ENCODE peak calls at places on chromosomes 12 and 14, in nine cellular contexts. One of them, this sample, is unnamed.

GRCh38 chr12:24222968-24223367 is 273.5 kb upstream of the SOX5 start:
- DNase-seq in activated CD8-positive, alpha-beta memory T cell treated with anti-CD3 and anti-CD28 coated beads, Interleukin-2, amount 50 U/mL, for 48 hours: no peak
- DNase-seq in stimulated activated naive CD8-positive, alpha-beta T cell treated with anti-CD3 and anti-CD28 coated beads, Interleukin-15, amount 100 ng/mL, for 72 hours: no peak
- DNase-seq in hypothalamus: no peak
- DNase-seq in nucleus accumbens: no peak
- DNase-seq in HFF-Myc: no peak
- DNase-seq in bronchial epithelial cell: peak
- DNase-seq in substantia nigra: no peak
- DNase-seq in pulmonary artery endothelial cell: no peak
- DNase-seq in this sample: no peak

GRCh38 chr14:50052517-50052916 is 63.9 kb downstream of the VCPKMT start:
- DNase-seq in activated CD8-positive, alpha-beta memory T cell treated with anti-CD3 and anti-CD28 coated beads, Interleukin-2, amount 50 U/mL, for 48 hours: no peak
- DNase-seq in stimulated activated naive CD8-positive, alpha-beta T cell treated with anti-CD3 and anti-CD28 coated beads, Interleukin-15, amount 100 ng/mL, for 72 hours: no peak
- DNase-seq in hypothalamus: no peak
- DNase-seq in nucleus accumbens: no peak
- DNase-seq in HFF-Myc: no peak
- DNase-seq in bronchial epithelial cell: no peak
- DNase-seq in substantia nigra: no peak
- DNase-seq in pulmonary artery endothelial cell: no peak
- DNase-seq in this sample: no peak

GRCh38 chr14:99393059-99393655 is 87.5 kb downstream of the SETD3 start:
- DNase-seq in activated CD8-positive, alpha-beta memory T cell treated with anti-CD3 and anti-CD28 coated beads, Interleukin-2, amount 50 U/mL, for 48 hours: peak
- DNase-seq in stimulated activated naive CD8-positive, alpha-beta T cell treated with anti-CD3 and anti-CD28 coated beads, Interleukin-15, amount 100 ng/mL, for 72 hours: no peak
- DNase-seq in hypothalamus: peak
- DNase-seq in nucleus accumbens: no peak
- DNase-seq in HFF-Myc: no peak
- DNase-seq in bronchial epithelial cell: peak
- DNase-seq in substantia nigra: no peak
- DNase-seq in pulmonary artery endothelial cell: no peak
- DNase-seq in this sample: no peak

GRCh38 chr12:47748899-47749298 is 9.8 kb downstream of the RAPGEF3 start:
- DNase-seq in activated CD8-positive, alpha-beta memory T cell treated with anti-CD3 and anti-CD28 coated beads, Interleukin-2, amount 50 U/mL, for 48 hours: no peak
- DNase-seq in stimulated activated naive CD8-positive, alpha-beta T cell treated with anti-CD3 and anti-CD28 coated beads, Interleukin-15, amount 100 ng/mL, for 72 hours: no peak
- DNase-seq in hypothalamus: no peak
- DNase-seq in nucleus accumbens: no peak
- DNase-seq in HFF-Myc: no peak
- DNase-seq in bronchial epithelial cell: no peak
- DNase-seq in substantia nigra: no peak
- DNase-seq in pulmonary artery endothelial cell: no peak
- DNase-seq in this sample: no peak

GRCh38 chr14:75979071-75979571 is 2.7 kb downstream of the TGFB3 start:
- DNase-seq in activated CD8-positive, alpha-beta memory T cell treated with anti-CD3 and anti-CD28 coated beads, Interleukin-2, amount 50 U/mL, for 48 hours: peak
- DNase-seq in stimulated activated naive CD8-positive, alpha-beta T cell treated with anti-CD3 and anti-CD28 coated beads, Interleukin-15, amount 100 ng/mL, for 72 hours: no peak
- DNase-seq in hypothalamus: peak
- DNase-seq in nucleus accumbens: peak
- DNase-seq in HFF-Myc: no peak
- DNase-seq in bronchial epithelial cell: no peak
- DNase-seq in substantia nigra: peak
- DNase-seq in pulmonary artery endothelial cell: no peak
- DNase-seq in this sample: no peak

GRCh38 chr12:42420385-42420784 is 94.4 kb downstream of the PPHLN1 start:
- DNase-seq in activated CD8-positive, alpha-beta memory T cell treated with anti-CD3 and anti-CD28 coated beads, Interleukin-2, amount 50 U/mL, for 48 hours: no peak
- DNase-seq in stimulated activated naive CD8-positive, alpha-beta T cell treated with anti-CD3 and anti-CD28 coated beads, Interleukin-15, amount 100 ng/mL, for 72 hours: no peak
- DNase-seq in hypothalamus: no peak
- DNase-seq in nucleus accumbens: no peak
- DNase-seq in HFF-Myc: no peak
- DNase-seq in bronchial epithelial cell: no peak
- DNase-seq in substantia nigra: no peak
- DNase-seq in pulmonary artery endothelial cell: no peak
- DNase-seq in this sample: no peak

GRCh38 chr14:22739423-22739822 is 27.1 kb upstream of the OXA1L start:
- DNase-seq in activated CD8-positive, alpha-beta memory T cell treated with anti-CD3 and anti-CD28 coated beads, Interleukin-2, amount 50 U/mL, for 48 hours: no peak
- DNase-seq in stimulated activated naive CD8-positive, alpha-beta T cell treated with anti-CD3 and anti-CD28 coated beads, Interleukin-15, amount 100 ng/mL, for 72 hours: no peak
- DNase-seq in hypothalamus: no peak
- DNase-seq in nucleus accumbens: no peak
- DNase-seq in HFF-Myc: no peak
- DNase-seq in bronchial epithelial cell: no peak
- DNase-seq in substantia nigra: no peak
- DNase-seq in pulmonary artery endothelial cell: peak
- DNase-seq in this sample: no peak

GRCh38 chr12:95216704-95217376 is 427 bp downstream of the FGD6 start:
- DNase-seq in activated CD8-positive, alpha-beta memory T cell treated with anti-CD3 and anti-CD28 coated beads, Interleukin-2, amount 50 U/mL, for 48 hours: no peak
- DNase-seq in stimulated activated naive CD8-positive, alpha-beta T cell treated with anti-CD3 and anti-CD28 coated beads, Interleukin-15, amount 100 ng/mL, for 72 hours: no peak
- DNase-seq in hypothalamus: no peak
- DNase-seq in nucleus accumbens: no peak
- DNase-seq in HFF-Myc: no peak
- DNase-seq in bronchial epithelial cell: no peak
- DNase-seq in substantia nigra: no peak
- DNase-seq in pulmonary artery endothelial cell: no peak
- DNase-seq in this sample: no peak

GRCh38 chr14:68880581-68881105 is 87.8 kb upstream of the ZFP36L1 start:
- DNase-seq in activated CD8-positive, alpha-beta memory T cell treated with anti-CD3 and anti-CD28 coated beads, Interleukin-2, amount 50 U/mL, for 48 hours: no peak
- DNase-seq in stimulated activated naive CD8-positive, alpha-beta T cell treated with anti-CD3 and anti-CD28 coated beads, Interleukin-15, amount 100 ng/mL, for 72 hours: no peak
- DNase-seq in hypothalamus: no peak
- DNase-seq in nucleus accumbens: no peak
- DNase-seq in HFF-Myc: no peak
- DNase-seq in bronchial epithelial cell: no peak
- DNase-seq in substantia nigra: no peak
- DNase-seq in pulmonary artery endothelial cell: no peak
- DNase-seq in this sample: no peak

GRCh38 chr14:68956728-68957127 is 22.4 kb downstream of the ACTN1 start:
- DNase-seq in activated CD8-positive, alpha-beta memory T cell treated with anti-CD3 and anti-CD28 coated beads, Interleukin-2, amount 50 U/mL, for 48 hours: no peak
- DNase-seq in stimulated activated naive CD8-positive, alpha-beta T cell treated with anti-CD3 and anti-CD28 coated beads, Interleukin-15, amount 100 ng/mL, for 72 hours: no peak
- DNase-seq in hypothalamus: no peak
- DNase-seq in nucleus accumbens: no peak
- DNase-seq in HFF-Myc: no peak
- DNase-seq in bronchial epithelial cell: no peak
- DNase-seq in substantia nigra: no peak
- DNase-seq in pulmonary artery endothelial cell: no peak
- DNase-seq in this sample: no peak